ENCODE peak calls at places on chromosome 3, in six cellular contexts. R, K, N, G, C and V are unnamed samples.

GRCh38 chr3:195756935-195757302 is 36.1 kb downstream of the MUC20 start:
- DNase-seq in R (no peak), K (no peak), N (no peak), G (no peak), C (no peak), V (no peak)

GRCh38 chr3:8888296-8888915 is 74.9 kb downstream of the RAD18 start:
- DNase-seq in R (no peak), K (no peak), N (no peak), G (no peak), C (no peak), V (no peak)

GRCh38 chr3:58116161-58116955 is 94.4 kb downstream of the DNASE1L3 start:
- DNase-seq in R (no peak), K (no peak), N (no peak), G (no peak), C (no peak), V (no peak)

GRCh38 chr3:196872316-196872715 is 4.6 kb downstream of the SENP5 start:
- DNase-seq in R (no peak), K (no peak), N (peak), G (no peak), C (no peak), V (no peak)

GRCh38 chr3:13095408-13095861 is 22.2 kb upstream of the IQSEC1 start:
- DNase-seq in R (no peak), K (peak), N (no peak), G (no peak), C (no peak), V (peak)

GRCh38 chr3:71587958-71588357 is 4.4 kb upstream of the FOXP1 start:
- DNase-seq in R (no peak), K (no peak), N (no peak), G (no peak), C (no peak), V (no peak)

GRCh38 chr3:186320862-186321568 is 41.0 kb downstream of the DGKG start:
- DNase-seq in R (no peak), K (no peak), N (no peak), G (peak), C (no peak), V (no peak)

GRCh38 chr3:44114142-44114541 is 127.5 kb upstream of the TOPAZ1 start:
- DNase-seq in R (no peak), K (peak), N (peak), G (no peak), C (no peak), V (no peak)

GRCh38 chr3:190826018-190826417 is 36.5 kb downstream of the GMNC start:
- DNase-seq in R (no peak), K (peak), N (no peak), G (no peak), C (no peak), V (no peak)

GRCh38 chr3:69948246-69948862 is 51.2 kb upstream of the SAMMSON start:
- DNase-seq in R (no peak), K (peak), N (peak), G (peak), C (no peak), V (peak)

GRCh38 chr3:13792512-13793347 is 87.1 kb downstream of the WNT7A start:
- DNase-seq in R (no peak), K (no peak), N (no peak), G (no peak), C (no peak), V (no peak)

GRCh38 chr3:193894121-193894863 is 241.7 kb upstream of the HES1 start:
- DNase-seq in R (no peak), K (no peak), N (no peak), G (no peak), C (peak), V (peak)

GRCh38 chr3:25169146-25169545 is 258.9 kb upstream of the RARB start:
- DNase-seq in R (no peak), K (no peak), N (no peak), G (no peak), C (no peak), V (no peak)

GRCh38 chr3:23921052-23921511 is 4.2 kb downstream of the RPL15 start:
- DNase-seq in R (no peak), K (no peak), N (no peak), G (no peak), C (no peak), V (no peak)

GRCh38 chr3:36444909-36445308 is 64.6 kb downstream of the STAC start:
- DNase-seq in R (no peak), K (no peak), N (no peak), G (peak), C (no peak), V (no peak)

GRCh38 chr3:104907507-104907906 is 459.2 kb upstream of the ALCAM start:
- DNase-seq in R (no peak), K (no peak), N (peak), G (peak), C (no peak), V (no peak)

GRCh38 chr3:133926736-133927542 is 31.3 kb upstream of the RAB6B start:
- DNase-seq in R (no peak), K (peak), N (no peak), G (no peak), C (no peak), V (no peak)

GRCh38 chr3:105415981-105416380 is 49.3 kb downstream of the ALCAM start:
- DNase-seq in R (no peak), K (no peak), N (no peak), G (no peak), C (no peak), V (no peak)

GRCh38 chr3:169161011-169161410 is 502.5 kb downstream of the MECOM start:
- DNase-seq in R (no peak), K (no peak), N (no peak), G (no peak), C (no peak), V (no peak)

GRCh38 chr3:15983232-15983631 is 185.5 kb upstream of the ANKRD28 start:
- DNase-seq in R (no peak), K (no peak), N (peak), G (peak), C (no peak), V (no peak)

GRCh38 chr3:15769256-15769915 is 28.4 kb downstream of the ANKRD28 start:
- DNase-seq in R (no peak), K (no peak), N (no peak), G (no peak), C (no peak), V (peak)